ENCODE peak calls at places on chromosomes 4 and X, in seven cellular contexts. G is activated naive CD8-positive, alpha-beta T cell treated with anti-CD3 and anti-CD28 coated beads for 36 hours; B is NCI-H1105 treated with DMSO at 0.1 percent for 48 hours; I is stimulated activated CD4-positive, alpha-beta T cell treated with anti-CD3 and anti-CD28 coated beads, Interleukin-15, amount 100 ng/mL, for 1 hour; N is HT-29; D is EL; E is sigmoid colon. K is an unnamed sample.

GRCh38 chrX:19723427-19723826 is 164.0 kb downstream of the SH3KBP1 start:
- DNase-seq in B (no peak), N (peak), E (no peak), G (no peak), D (peak), I (no peak), K (no peak)

GRCh38 chrX:40434947-40435346 is 145.8 kb upstream of the ATP6AP2 start:
- DNase-seq in D (peak), N (no peak), B (peak), G (no peak), E (no peak), I (no peak), K (peak)

GRCh38 chrX:39909996-39910395 is 187.8 kb downstream of the BCOR start:
- DNase-seq in G (no peak), N (no peak), I (no peak), D (no peak), B (no peak), E (no peak), K (no peak)

GRCh38 chr4:7660176-7660540 is 225.4 kb upstream of the PSAPL1 start:
- DNase-seq in I (no peak), E (no peak), G (no peak), N (no peak), B (no peak), D (no peak), K (no peak)

GRCh38 chr4:186241616-186242015 is 14.3 kb downstream of the KLKB1 start:
- DNase-seq in G (no peak), D (no peak), I (no peak), N (no peak), B (no peak), E (no peak), K (no peak)

GRCh38 chrX:19756577-19757131 is 130.7 kb downstream of the SH3KBP1 start:
- DNase-seq in E (no peak), D (no peak), N (peak), G (no peak), I (no peak), B (no peak), K (no peak)

GRCh38 chr4:38387348-38387747 is 276.7 kb upstream of the KLF3 start:
- DNase-seq in D (no peak), B (peak), I (no peak), E (peak), N (peak), G (no peak), K (peak)

GRCh38 chr4:168835880-168836454 is 174.1 kb downstream of the CBR4 start:
- DNase-seq in N (no peak), E (no peak), I (no peak), D (no peak), B (no peak), G (no peak), K (no peak)

GRCh38 chrX:3962511-3963350 is 249.3 kb upstream of the PRKX start:
- DNase-seq in G (no peak), E (no peak), B (peak), I (no peak), D (peak), N (peak), K (no peak)

GRCh38 chr4:134324179-134324578 is 122.6 kb upstream of the PABPC4L start:
- DNase-seq in D (no peak), B (no peak), E (no peak), G (no peak), I (no peak), N (no peak), K (no peak)

GRCh38 chrX:33188286-33188685 is 23.1 kb downstream of the DMD start:
- DNase-seq in D (no peak), B (no peak), G (no peak), N (no peak), E (no peak), I (no peak), K (no peak)

GRCh38 chr4:139884438-139884837 is 218.8 kb downstream of the MGST2 start:
- DNase-seq in D (no peak), B (no peak), I (no peak), E (no peak), G (no peak), N (no peak), K (no peak)

GRCh38 chr4:56272003-56272402 is 115.3 kb downstream of the AASDH start:
- DNase-seq in I (no peak), D (no peak), E (no peak), B (no peak), N (no peak), G (no peak), K (no peak)

GRCh38 chr4:20408596-20408995 is 156.9 kb downstream of the SLIT2 start:
- DNase-seq in I (no peak), N (no peak), B (no peak), G (no peak), D (no peak), E (no peak), K (peak)

GRCh38 chr4:83054928-83055327 is 19.9 kb downstream of the COPS4 start:
- DNase-seq in G (no peak), D (peak), I (no peak), B (peak), E (no peak), N (peak), K (no peak)

GRCh38 chrX:97389761-97390192 is 506.1 kb downstream of the RPA4 start:
- DNase-seq in D (peak), E (no peak), N (no peak), G (no peak), B (no peak), I (no peak), K (peak)

GRCh38 chr4:9999956-10000551 is 21.2 kb downstream of the SLC2A9 start:
- DNase-seq in B (no peak), E (no peak), I (no peak), N (no peak), D (peak), G (no peak), K (peak)

GRCh38 chr4:73593631-73594241 is 26.5 kb downstream of the RASSF6 start:
- DNase-seq in E (no peak), I (no peak), D (peak), G (no peak), N (peak), B (peak), K (no peak)

GRCh38 chr4:149735796-149736195 is 79.8 kb downstream of the IQCM start:
- DNase-seq in I (no peak), E (no peak), N (no peak), B (no peak), G (no peak), D (no peak), K (no peak)

GRCh38 chrX:120794525-120794975 is 81.1 kb downstream of the CT47B1 start:
- DNase-seq in E (no peak), D (peak), G (no peak), B (no peak), I (no peak), N (no peak), K (peak)

GRCh38 chr4:122823476-122823875 is 3.2 kb upstream of the FGF2 start:
- DNase-seq in N (no peak), E (no peak), D (no peak), B (no peak), I (no peak), G (no peak), K (no peak)

GRCh38 chr4:129322947-129323346 is 227.0 kb downstream of the C4orf33 start:
- DNase-seq in N (no peak), B (no peak), I (no peak), D (no peak), E (no peak), G (no peak), K (no peak)

GRCh38 chr4:39227906-39228305 is 45.6 kb downstream of the WDR19 start:
- DNase-seq in E (no peak), G (no peak), B (no peak), D (no peak), I (no peak), N (no peak), K (peak)

GRCh38 chr4:68861057-68861456 is 45.3 kb downstream of the UGT2B10 start:
- DNase-seq in G (no peak), N (no peak), D (no peak), I (no peak), E (no peak), B (no peak), K (no peak)

GRCh38 chrX:110600745-110601310 is 194.8 kb downstream of the CHRDL1 start:
- DNase-seq in E (no peak), I (no peak), D (peak), G (no peak), B (no peak), N (no peak), K (no peak)

GRCh38 chr4:176342384-176342783 is 22.6 kb downstream of the SPCS3 start:
- DNase-seq in N (no peak), D (no peak), B (no peak), G (no peak), I (no peak), E (no peak), K (no peak)

GRCh38 chr4:3112979-3113469 is 38.5 kb downstream of the HTT start:
- DNase-seq in D (no peak), B (no peak), N (no peak), E (no peak), I (no peak), G (no peak), K (peak)

GRCh38 chr4:64200001-64200555 is 209.2 kb downstream of the TECRL start:
- DNase-seq in D (no peak), E (no peak), I (no peak), G (no peak), B (no peak), N (no peak), K (no peak)

GRCh38 chr4:80082693-80083092 is 9.7 kb upstream of the ANTXR2 start:
- DNase-seq in E (no peak), G (no peak), D (peak), B (no peak), N (no peak), I (no peak), K (no peak)

GRCh38 chrX:46884799-46885198 is 27.4 kb upstream of the JADE3 start:
- DNase-seq in I (no peak), D (no peak), B (no peak), N (no peak), G (no peak), E (no peak), K (no peak)

GRCh38 chr4:165766976-165767375 is 106.1 kb upstream of the TLL1 start:
- DNase-seq in E (no peak), B (no peak), G (no peak), D (no peak), N (no peak), I (no peak), K (no peak)

GRCh38 chrX:35025820-35026219 is 83.2 kb downstream of the FAM47B start:
- DNase-seq in I (no peak), D (no peak), N (no peak), B (no peak), E (no peak), G (no peak), K (no peak)

GRCh38 chr4:20520901-20521300 is 179.4 kb upstream of the PACRGL start:
- DNase-seq in B (no peak), N (peak), G (no peak), E (no peak), D (peak), I (no peak), K (peak)

GRCh38 chr4:40672528-40673522 is 43.2 kb upstream of the RBM47 start:
- DNase-seq in I (no peak), N (peak), E (no peak), G (peak), B (no peak), D (peak), K (peak)

GRCh38 chrX:110558406-110558805 is 199.8 kb downstream of the RTL9 start:
- DNase-seq in I (no peak), G (no peak), N (no peak), D (no peak), B (no peak), E (no peak), K (no peak)

GRCh38 chr4:121053601-121054143 is 18.7 kb downstream of the NDNF start:
- DNase-seq in G (no peak), B (no peak), D (peak), E (no peak), I (no peak), N (no peak), K (peak)

GRCh38 chr4:91092398-91092955 is 965.3 kb downstream of the CCSER1 start:
- DNase-seq in E (no peak), N (peak), G (no peak), I (no peak), D (no peak), B (no peak), K (no peak)

GRCh38 chr4:41646862-41647261 is 101.7 kb downstream of the PHOX2B start:
- DNase-seq in N (no peak), I (no peak), D (no peak), G (no peak), E (no peak), B (no peak), K (no peak)

GRCh38 chr4:128955751-128956150 is 137.6 kb downstream of the SCLT1 start:
- DNase-seq in I (no peak), N (no peak), B (no peak), G (no peak), E (no peak), D (no peak), K (no peak)